ENCODE peak calls at places on chromosomes 2 and 18, in eight cellular contexts. G, P, N, R, L, B, E and K are unnamed samples.

GRCh38 chr18:71105994-71106546 is 817.2 kb downstream of the SOCS6 start:
- DNase-seq in N (no peak), R (no peak), P (no peak), E (no peak), L (no peak), G (no peak), B (no peak), K (no peak)

GRCh38 chr2:44671896-44672295 is 269.6 kb upstream of the SIX3 start:
- DNase-seq in R (no peak), B (no peak), P (no peak), L (no peak), G (no peak), N (no peak), E (no peak), K (no peak)

GRCh38 chr2:94872088-94872618 is 923 bp downstream of the TEKT4 start:
- DNase-seq in R (no peak), P (no peak), G (no peak), B (no peak), E (no peak), N (no peak), L (no peak), K (no peak)

GRCh38 chr2:231530099-231531085 is at the start of gene NMUR1:
- DNase-seq in E (peak), B (peak), P (no peak), N (peak), L (no peak), G (peak), R (peak), K (peak)

GRCh38 chr2:132969371-132969985 is 299.5 kb upstream of the LYPD1 start:
- DNase-seq in L (no peak), N (peak), R (no peak), E (no peak), P (no peak), B (no peak), G (no peak), K (no peak)

GRCh38 chr2:145088733-145089132 is 568.8 kb upstream of the ZEB2 start:
- DNase-seq in B (no peak), E (no peak), L (no peak), G (no peak), P (no peak), N (no peak), R (no peak), K (no peak)

GRCh38 chr18:36296591-36297418 is 708 bp upstream of the FHOD3 start:
- DNase-seq in P (no peak), R (no peak), E (no peak), N (peak), L (peak), B (peak), G (no peak), K (peak)

GRCh38 chr2:238450440-238450861 is 23.7 kb downstream of the ASB1 start:
- DNase-seq in N (no peak), E (no peak), G (no peak), L (no peak), P (no peak), R (no peak), B (no peak), K (no peak)

GRCh38 chr2:62794791-62795190 is 89.3 kb downstream of the EHBP1 start:
- DNase-seq in B (no peak), N (no peak), G (no peak), P (no peak), E (no peak), R (no peak), L (no peak), K (no peak)

GRCh38 chr2:64230540-64230939 is 86.3 kb upstream of the PELI1 start:
- DNase-seq in N (no peak), R (no peak), P (no peak), B (no peak), L (no peak), E (no peak), G (no peak), K (no peak)

GRCh38 chr2:64359176-64359891 is 94.6 kb upstream of the LGALSL start:
- DNase-seq in R (no peak), B (no peak), P (no peak), L (no peak), N (no peak), E (no peak), G (no peak), K (no peak)

GRCh38 chr2:233469261-233470006 is 97.1 kb downstream of the USP40 start:
- DNase-seq in G (no peak), L (no peak), B (peak), E (no peak), N (no peak), R (no peak), P (no peak), K (no peak)

GRCh38 chr2:104804148-104804890 is 49.6 kb upstream of the POU3F3 start:
- DNase-seq in P (no peak), G (no peak), B (no peak), L (no peak), E (no peak), R (no peak), N (no peak), K (no peak)

GRCh38 chr2:149894226-149894625 is 306.7 kb upstream of the MMADHC start:
- DNase-seq in L (no peak), R (no peak), N (no peak), P (no peak), B (no peak), G (no peak), E (no peak), K (no peak)

GRCh38 chr2:10517351-10518043 is 69.4 kb upstream of the ODC1 start:
- DNase-seq in B (no peak), R (no peak), P (no peak), G (no peak), E (no peak), N (no peak), L (no peak), K (peak)

GRCh38 chr2:71843391-71843850 is 304.2 kb downstream of the CYP26B1 start:
- DNase-seq in E (no peak), B (no peak), G (no peak), L (no peak), N (peak), R (no peak), P (no peak), K (peak)

GRCh38 chr2:220279840-220280239 is 652.4 kb downstream of the SLC4A3 start:
- DNase-seq in E (no peak), N (no peak), G (no peak), R (no peak), B (no peak), P (peak), L (no peak), K (peak)

GRCh38 chr2:159961005-159961404 is 101.4 kb downstream of the PLA2R1 start:
- DNase-seq in G (no peak), B (no peak), N (no peak), P (no peak), L (no peak), R (no peak), E (no peak), K (no peak)

GRCh38 chr2:161020437-161020836 is 139.8 kb upstream of the TANK start:
- DNase-seq in R (no peak), E (no peak), L (no peak), G (no peak), B (no peak), P (no peak), N (no peak), K (no peak)

GRCh38 chr2:129296401-129297343 is 682.8 kb upstream of the RAB6C start:
- DNase-seq in L (no peak), G (no peak), N (no peak), B (peak), E (no peak), P (no peak), R (no peak), K (no peak)

GRCh38 chr2:125086313-125087184 is 1061.5 kb downstream of the CNTNAP5 start:
- DNase-seq in G (no peak), B (no peak), P (no peak), R (no peak), L (no peak), N (no peak), E (no peak), K (no peak)

GRCh38 chr18:56377161-56377560 is 261.2 kb downstream of the TXNL1 start:
- DNase-seq in N (no peak), L (no peak), G (no peak), E (no peak), P (no peak), B (no peak), R (no peak), K (no peak)

GRCh38 chr18:23716516-23716915 is 27.3 kb downstream of the LAMA3 start:
- DNase-seq in B (no peak), G (no peak), E (no peak), R (no peak), L (no peak), P (peak), N (peak), K (peak)

GRCh38 chr2:230903251-230904150 is 21.5 kb downstream of the GPR55 start:
- DNase-seq in G (peak), L (no peak), P (no peak), E (no peak), N (no peak), R (no peak), B (no peak), K (peak)

GRCh38 chr2:168233166-168233565 is 14.2 kb downstream of the STK39 start:
- DNase-seq in E (no peak), R (no peak), P (no peak), N (no peak), G (no peak), B (no peak), L (no peak), K (no peak)

GRCh38 chr18:46622999-46623398 is 34.0 kb downstream of the LOXHD1 start:
- DNase-seq in P (no peak), G (no peak), B (no peak), N (no peak), E (peak), L (no peak), R (no peak), K (no peak)

GRCh38 chr2:21655136-21655535 is 531.4 kb downstream of the TDRD15 start:
- DNase-seq in L (no peak), B (no peak), G (no peak), E (no peak), N (no peak), R (no peak), P (no peak), K (no peak)

GRCh38 chr2:109365131-109365530 is 236.1 kb downstream of the SH3RF3 start:
- DNase-seq in R (no peak), P (no peak), E (no peak), G (no peak), L (no peak), N (no peak), B (no peak), K (no peak)

GRCh38 chr18:42025974-42026625 is 71.1 kb downstream of the PIK3C3 start:
- DNase-seq in B (no peak), R (no peak), L (no peak), G (no peak), N (no peak), E (no peak), P (no peak), K (no peak)

GRCh38 chr18:24868760-24869237 is 408.4 kb downstream of the HRH4 start:
- DNase-seq in B (no peak), E (no peak), N (peak), P (no peak), G (no peak), L (peak), R (no peak), K (no peak)

GRCh38 chr2:219475697-219476604 is 22.7 kb upstream of the GMPPA start:
- DNase-seq in P (no peak), L (no peak), B (peak), R (peak), N (peak), G (peak), E (peak), K (peak)

GRCh38 chr2:19458604-19459003 is 100.2 kb upstream of the OSR1 start:
- DNase-seq in E (no peak), N (no peak), R (no peak), L (no peak), B (no peak), P (no peak), G (no peak), K (no peak)